ENCODE peak calls at places on chromosomes 16 and 17, in four cellular contexts. One of them, this sample, is unnamed. For H3K36me3, the result is how much of the 10 kb centered on the place peaks cover.

GRCh38 chr16:22372882-22373661 is 1.3 kb downstream of the CDR2 start:
- DNase-seq in hepatocyte: no peak
- DNase-seq in neuronal stem cell: no peak
- DNase-seq in OCI-LY7: peak
- DNase-seq in this sample: no peak

GRCh38 chr17:77330602-77331081 is 189.9 kb downstream of the SEC14L1 start:
- DNase-seq in OCI-LY7: no peak
- DNase-seq in hepatocyte: no peak
- DNase-seq in neuronal stem cell: no peak
- DNase-seq in this sample: no peak

GRCh38 chr16:84410361-84411138 is 42.2 kb downstream of the ATP2C2 start:
- DNase-seq in OCI-LY7: no peak
- DNase-seq in hepatocyte: no peak
- DNase-seq in neuronal stem cell: no peak
- DNase-seq in this sample: no peak

GRCh38 chr17:6507535-6507934 is 48.8 kb downstream of the PITPNM3 start:
- DNase-seq in OCI-LY7: no peak
- DNase-seq in hepatocyte: no peak
- DNase-seq in neuronal stem cell: no peak
- DNase-seq in this sample: peak

GRCh38 chr17:30790279-30790678 is 34.2 kb downstream of the CRLF3 start:
- DNase-seq in neuronal stem cell: no peak
- DNase-seq in hepatocyte: no peak
- DNase-seq in OCI-LY7: no peak
- DNase-seq in this sample: no peak

GRCh38 chr16:15644306-15644961 is 1.5 kb upstream of the MARF1 start:
- DNase-seq in OCI-LY7: peak
- DNase-seq in hepatocyte: peak
- DNase-seq in neuronal stem cell: no peak
- DNase-seq in this sample: no peak

GRCh38 chr17:19613979-19614378 is 34.6 kb upstream of the ALDH3A2 start:
- DNase-seq in OCI-LY7: no peak
- DNase-seq in neuronal stem cell: no peak
- DNase-seq in hepatocyte: no peak
- DNase-seq in this sample: no peak

GRCh38 chr17:67503184-67503583 is 126.1 kb downstream of the PITPNC1 start:
- DNase-seq in OCI-LY7: no peak
- DNase-seq in neuronal stem cell: no peak
- DNase-seq in hepatocyte: no peak
- DNase-seq in this sample: no peak

GRCh38 chr17:59300941-59301340 is 30.5 kb upstream of the YPEL2 start:
- DNase-seq in OCI-LY7: no peak
- DNase-seq in hepatocyte: no peak
- DNase-seq in neuronal stem cell: no peak
- DNase-seq in this sample: no peak

GRCh38 chr17:76150712-76151622 is 9.9 kb upstream of the FOXJ1 start:
- DNase-seq in OCI-LY7: no peak
- DNase-seq in neuronal stem cell: no peak
- DNase-seq in hepatocyte: no peak
- DNase-seq in this sample: no peak

GRCh38 chr16:78720416-78720815 is 621.0 kb downstream of the WWOX start:
- DNase-seq in hepatocyte: no peak
- DNase-seq in neuronal stem cell: no peak
- DNase-seq in OCI-LY7: no peak
- DNase-seq in this sample: no peak

GRCh38 chr17:57050303-57050702 is 34.7 kb upstream of the AKAP1 start:
- DNase-seq in hepatocyte: no peak
- DNase-seq in OCI-LY7: no peak
- DNase-seq in neuronal stem cell: no peak
- DNase-seq in this sample: no peak

GRCh38 chr17:65664296-65664695 is 102.8 kb upstream of the AXIN2 start:
- DNase-seq in neuronal stem cell: no peak
- DNase-seq in OCI-LY7: no peak
- DNase-seq in hepatocyte: no peak
- DNase-seq in this sample: peak

GRCh38 chr17:41334385-41334784 is 16.2 kb downstream of the KRT33A start:
- DNase-seq in hepatocyte: no peak
- DNase-seq in neuronal stem cell: no peak
- DNase-seq in OCI-LY7: no peak
- DNase-seq in this sample: no peak

GRCh38 chr17:59892251-59892848 is 393 bp downstream of the TUBD1 start:
- DNase-seq in OCI-LY7: no peak
- DNase-seq in neuronal stem cell: no peak
- DNase-seq in hepatocyte: no peak
- DNase-seq in this sample: no peak

GRCh38 chr17:27807567-27808470 is 7.5 kb upstream of the NOS2 start:
- DNase-seq in neuronal stem cell: no peak
- DNase-seq in OCI-LY7: peak
- DNase-seq in hepatocyte: peak
- DNase-seq in this sample: no peak

GRCh38 chr17:29212681-29213121 is 32.5 kb upstream of the MYO18A start:
- DNase-seq in neuronal stem cell: no peak
- DNase-seq in hepatocyte: no peak
- DNase-seq in OCI-LY7: no peak
- DNase-seq in this sample: no peak

GRCh38 chr16:62408760-62409159 is 372.5 kb upstream of the CDH8 start:
- DNase-seq in hepatocyte: peak
- DNase-seq in neuronal stem cell: peak
- DNase-seq in OCI-LY7: no peak
- DNase-seq in this sample: no peak

GRCh38 chr17:28985950-28986713 is 19.7 kb downstream of the SEZ6 start:
- DNase-seq in OCI-LY7: no peak
- DNase-seq in hepatocyte: peak
- DNase-seq in neuronal stem cell: peak
- DNase-seq in this sample: no peak

GRCh38 chr17:44820631-44821196 is 9.4 kb downstream of the GJC1 start:
- DNase-seq in hepatocyte: peak
- DNase-seq in OCI-LY7: no peak
- DNase-seq in neuronal stem cell: no peak
- DNase-seq in this sample: peak

GRCh38 chr17:74744714-74745547 is 3.5 kb upstream of the NHERF1 start:
- DNase-seq in neuronal stem cell: peak
- DNase-seq in OCI-LY7: peak
- DNase-seq in hepatocyte: peak
- DNase-seq in this sample: peak

GRCh38 chr17:64502809-64503208 is 3.3 kb downstream of the DDX5 start:
- DNase-seq in hepatocyte: no peak
- DNase-seq in neuronal stem cell: no peak
- DNase-seq in OCI-LY7: no peak
- DNase-seq in this sample: peak

GRCh38 chr17:41919165-41919817 is 540 bp upstream of the ACLY start:
- DNase-seq in neuronal stem cell: no peak
- DNase-seq in hepatocyte: peak
- DNase-seq in OCI-LY7: no peak
- DNase-seq in this sample: no peak

GRCh38 chr17:61578645-61579044 is 12.4 kb downstream of the NACA2 start:
- DNase-seq in hepatocyte: no peak
- DNase-seq in neuronal stem cell: no peak
- DNase-seq in OCI-LY7: no peak
- DNase-seq in this sample: no peak

GRCh38 chr17:58136669-58137279 is 11.4 kb upstream of the OR4D1 start:
- DNase-seq in neuronal stem cell: no peak
- DNase-seq in OCI-LY7: peak
- DNase-seq in hepatocyte: peak
- DNase-seq in this sample: no peak

GRCh38 chr17:35749560-35750412 is 3.3 kb downstream of the GAS2L2 start:
- DNase-seq in neuronal stem cell: no peak
- DNase-seq in hepatocyte: peak
- DNase-seq in OCI-LY7: no peak
- DNase-seq in this sample: no peak

GRCh38 chr17:69593351-69593715 is 178.8 kb downstream of the MAP2K6 start:
- DNase-seq in neuronal stem cell: no peak
- DNase-seq in hepatocyte: no peak
- DNase-seq in OCI-LY7: no peak
- DNase-seq in this sample: peak

GRCh38 chr17:29149431-29150064 is 30.6 kb downstream of the MYO18A start:
- DNase-seq in hepatocyte: no peak
- DNase-seq in neuronal stem cell: no peak
- DNase-seq in OCI-LY7: peak
- DNase-seq in this sample: no peak

GRCh38 chr16:1740781-1741490 is 30.4 kb downstream of the NME3 start:
- DNase-seq in neuronal stem cell: no peak
- DNase-seq in OCI-LY7: no peak
- DNase-seq in hepatocyte: no peak
- DNase-seq in this sample: no peak

DNA sequence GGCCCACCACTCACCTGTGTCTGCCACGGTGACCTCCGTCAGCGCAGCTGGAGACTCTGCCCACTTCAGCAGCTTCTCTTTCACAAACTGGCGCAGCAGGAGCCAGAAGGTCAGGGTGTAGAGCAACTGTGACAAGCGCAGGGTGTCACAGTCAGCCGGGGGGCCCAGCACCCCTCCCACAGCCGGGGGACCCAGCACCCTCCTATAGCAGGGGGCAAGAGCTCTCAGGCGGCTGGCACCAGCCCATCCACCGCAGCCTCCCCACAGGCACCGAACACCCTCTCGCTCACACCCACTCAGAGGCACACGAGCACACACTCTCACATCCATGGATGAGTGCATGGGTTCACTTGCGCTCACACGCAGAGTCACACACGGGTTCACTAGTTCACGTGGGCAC is 28.8 kb downstream of the CTU2 start:
- DNase-seq in hepatocyte: no peak
- DNase-seq in OCI-LY7: no peak
- DNase-seq in neuronal stem cell: no peak
- DNase-seq in this sample: no peak
- H3K36me3 ChIP-seq in hepatocyte: under half
- H3K36me3 ChIP-seq in OCI-LY7: under half
- H3K36me3 ChIP-seq in neuronal stem cell: under half
- H3K36me3 ChIP-seq in this sample: half or more

DNA sequence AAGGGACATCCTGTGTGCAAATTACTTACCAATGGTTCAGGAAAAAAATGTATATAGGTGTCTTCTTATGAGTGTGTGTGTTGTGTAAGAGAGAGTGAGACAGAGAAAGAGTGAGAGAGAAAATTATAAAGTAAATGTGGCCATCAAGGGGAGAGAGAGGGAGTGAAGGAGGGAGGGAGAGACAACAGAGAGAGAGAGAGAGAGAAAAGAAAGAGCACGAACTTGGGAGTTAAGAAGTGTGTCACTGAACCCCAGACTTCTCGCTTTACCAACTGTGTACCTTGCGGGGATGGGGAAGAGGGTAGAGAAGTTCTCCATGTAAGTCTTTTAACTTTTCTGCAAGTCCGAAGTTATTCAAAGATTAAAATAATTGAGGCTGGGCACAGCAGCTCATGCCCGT is 28.8 kb upstream of the ARL4D start:
- DNase-seq in hepatocyte: no peak
- DNase-seq in neuronal stem cell: no peak
- DNase-seq in OCI-LY7: no peak
- DNase-seq in this sample: no peak
- H2AFZ ChIP-seq in hepatocyte: no peak
- H2AFZ ChIP-seq in neuronal stem cell: no peak
- H2AFZ ChIP-seq in OCI-LY7: no peak
- H2AFZ ChIP-seq in this sample: no peak

GRCh38 chr17:31824771-31825360 is 34.2 kb downstream of the COPRS start:
- DNase-seq in hepatocyte: no peak
- DNase-seq in OCI-LY7: no peak
- DNase-seq in neuronal stem cell: no peak
- DNase-seq in this sample: no peak
- H3K36me3 ChIP-seq in hepatocyte: under half
- H3K36me3 ChIP-seq in OCI-LY7: under half
- H3K36me3 ChIP-seq in neuronal stem cell: under half
- H3K36me3 ChIP-seq in this sample: under half

GRCh38 chr16:56933266-56933619 is 1.3 kb downstream of the HERPUD1 start:
- DNase-seq in OCI-LY7: no peak
- DNase-seq in neuronal stem cell: no peak
- DNase-seq in hepatocyte: no peak
- DNase-seq in this sample: no peak

GRCh38 chr16:56931253-56931768 is 631 bp upstream of the HERPUD1 start:
- DNase-seq in neuronal stem cell: no peak
- DNase-seq in OCI-LY7: peak
- DNase-seq in hepatocyte: peak
- DNase-seq in this sample: no peak

GRCh38 chr16:56933828-56934598 is 2.1 kb downstream of the HERPUD1 start:
- DNase-seq in OCI-LY7: no peak
- DNase-seq in hepatocyte: no peak
- DNase-seq in neuronal stem cell: no peak
- DNase-seq in this sample: no peak

GRCh38 chr16:56931769-56932587 is at the start of gene HERPUD1:
- DNase-seq in OCI-LY7: peak
- DNase-seq in neuronal stem cell: peak
- DNase-seq in hepatocyte: peak
- DNase-seq in this sample: peak

DNA sequence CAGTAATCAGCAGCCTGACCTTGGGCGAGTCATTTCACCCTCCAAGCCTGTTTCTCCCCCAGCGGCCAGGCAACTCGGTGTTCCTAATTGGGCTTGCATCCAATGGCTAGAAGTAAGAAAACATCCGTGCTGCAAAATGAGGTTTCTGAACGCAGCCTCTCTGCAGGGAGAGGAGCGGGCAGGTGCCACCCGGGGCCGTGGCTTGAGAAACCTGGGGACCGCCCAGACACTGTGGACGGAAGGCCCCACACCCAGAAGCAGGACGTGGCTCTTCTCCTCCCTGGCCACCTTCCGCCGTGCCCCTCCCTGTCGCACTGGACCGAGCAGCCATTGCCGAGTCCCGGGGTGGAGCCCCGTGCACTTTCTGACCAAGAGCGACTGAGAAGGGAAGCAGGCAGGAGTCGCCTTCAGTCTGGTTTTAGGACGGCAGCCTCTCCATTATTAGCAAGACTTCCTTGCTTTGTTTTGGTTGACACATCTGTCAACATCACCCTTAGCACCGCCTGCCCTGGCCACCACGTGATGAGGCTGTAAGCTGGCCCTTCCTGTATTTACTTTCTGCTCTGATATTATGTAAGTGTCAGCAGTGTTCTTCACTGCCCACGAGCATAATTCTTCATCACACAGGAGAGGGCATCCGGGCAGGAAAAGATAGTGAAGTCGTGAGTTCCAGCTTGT is 785 bp downstream of the HERPUD1 start:
- DNase-seq in hepatocyte: peak
- DNase-seq in neuronal stem cell: peak
- DNase-seq in OCI-LY7: peak
- DNase-seq in this sample: peak
- H2AFZ ChIP-seq in hepatocyte: peak
- H2AFZ ChIP-seq in neuronal stem cell: peak
- H2AFZ ChIP-seq in OCI-LY7: no peak
- H2AFZ ChIP-seq in this sample: no peak

GRCh38 chr17:2174048-2174447 is 119.1 kb downstream of the HIC1 start:
- DNase-seq in neuronal stem cell: no peak
- DNase-seq in OCI-LY7: no peak
- DNase-seq in hepatocyte: no peak
- DNase-seq in this sample: no peak
- H3K36me3 ChIP-seq in neuronal stem cell: under half
- H3K36me3 ChIP-seq in OCI-LY7: under half
- H3K36me3 ChIP-seq in hepatocyte: under half
- H3K36me3 ChIP-seq in this sample: under half

This sample was measured in fibroblast of lung.